ENCODE peak calls at places on chromosomes 16 and 17, in nine cellular contexts. E, H, F, Q, I, X, L, M and N are unnamed samples.

GRCh38 chr17:58324409-58325288 is 3.9 kb downstream of the TSPOAP1 start:
- DNase-seq in E (no peak), H (no peak), F (no peak), Q (no peak), I (no peak), X (no peak), L (no peak), M (peak), N (peak)

GRCh38 chr17:27473748-27474609 is 17.7 kb downstream of the KSR1 start:
- DNase-seq in E (no peak), H (peak), F (peak), Q (peak), I (peak), X (no peak), L (peak), M (no peak), N (peak)

GRCh38 chr17:28372203-28372944 is 880 bp downstream of the SARM1 start:
- DNase-seq in E (no peak), H (peak), F (no peak), Q (no peak), I (peak), X (no peak), L (no peak), M (peak), N (peak)

GRCh38 chr17:6090253-6090652 is 20.1 kb downstream of the WSCD1 start:
- DNase-seq in E (no peak), H (no peak), F (no peak), Q (peak), I (no peak), X (no peak), L (no peak), M (no peak), N (peak)

GRCh38 chr16:78501744-78502143 is 402.3 kb downstream of the WWOX start:
- DNase-seq in E (no peak), H (no peak), F (no peak), Q (no peak), I (no peak), X (no peak), L (no peak), M (no peak), N (no peak)

GRCh38 chr16:81500833-81501521 is 56.4 kb downstream of the CMIP start:
- DNase-seq in E (no peak), H (no peak), F (no peak), Q (no peak), I (no peak), X (peak), L (no peak), M (no peak), N (no peak)

GRCh38 chr17:14508156-14508555 is 207.3 kb downstream of the HS3ST3B1 start:
- DNase-seq in E (no peak), H (no peak), F (no peak), Q (no peak), I (no peak), X (no peak), L (no peak), M (no peak), N (no peak)

GRCh38 chr17:69414408-69415274 is at the start of gene MAP2K6:
- DNase-seq in E (peak), H (peak), F (peak), Q (peak), I (peak), X (peak), L (peak), M (peak), N (peak)

GRCh38 chr16:70267516-70267915 is 15.8 kb upstream of the EXOSC6 start:
- DNase-seq in E (no peak), H (peak), F (no peak), Q (peak), I (no peak), X (peak), L (no peak), M (no peak), N (peak)

GRCh38 chr17:59365383-59365981 is 34.0 kb downstream of the YPEL2 start:
- DNase-seq in E (no peak), H (no peak), F (no peak), Q (peak), I (no peak), X (no peak), L (peak), M (peak), N (no peak)

GRCh38 chr16:54027126-54027922 is 259.3 kb downstream of the IRX3 start:
- DNase-seq in E (no peak), H (no peak), F (no peak), Q (no peak), I (no peak), X (peak), L (no peak), M (no peak), N (no peak)

GRCh38 chr16:84607694-84608093 is 10.2 kb downstream of the COTL1 start:
- DNase-seq in E (no peak), H (no peak), F (no peak), Q (no peak), I (no peak), X (no peak), L (no peak), M (no peak), N (no peak)

GRCh38 chr17:60387666-60388065 is 4.3 kb downstream of the USP32 start:
- DNase-seq in E (no peak), H (no peak), F (no peak), Q (no peak), I (no peak), X (no peak), L (no peak), M (no peak), N (no peak)

GRCh38 chr16:69417537-69418199 is 6.8 kb upstream of the CYB5B start:
- DNase-seq in E (peak), H (no peak), F (no peak), Q (no peak), I (no peak), X (peak), L (no peak), M (no peak), N (no peak)

GRCh38 chr17:58679263-58680037 is 12.4 kb downstream of the TEX14 start:
- DNase-seq in E (no peak), H (no peak), F (no peak), Q (no peak), I (no peak), X (peak), L (no peak), M (no peak), N (no peak)

GRCh38 chr16:86726340-86726739 is 148.0 kb downstream of the FOXL1 start:
- DNase-seq in E (no peak), H (no peak), F (no peak), Q (no peak), I (no peak), X (no peak), L (no peak), M (no peak), N (no peak)

GRCh38 chr17:78381601-78382168 is 3.2 kb downstream of the PGS1 start:
- DNase-seq in E (no peak), H (no peak), F (no peak), Q (no peak), I (no peak), X (no peak), L (peak), M (no peak), N (no peak)

GRCh38 chr16:71708696-71709095 is 15.8 kb downstream of the PHLPP2 start:
- DNase-seq in E (no peak), H (no peak), F (no peak), Q (no peak), I (no peak), X (no peak), L (no peak), M (no peak), N (no peak)

GRCh38 chr16:56747486-56748045 is 17.6 kb downstream of the NUP93 start:
- DNase-seq in E (no peak), H (no peak), F (no peak), Q (no peak), I (no peak), X (no peak), L (no peak), M (no peak), N (no peak)

GRCh38 chr17:67411396-67411795 is 34.3 kb downstream of the PITPNC1 start:
- DNase-seq in E (no peak), H (no peak), F (no peak), Q (no peak), I (no peak), X (no peak), L (no peak), M (no peak), N (no peak)

GRCh38 chr16:27528294-27528693 is 21.4 kb downstream of the GTF3C1 start:
- DNase-seq in E (no peak), H (no peak), F (no peak), Q (no peak), I (no peak), X (no peak), L (no peak), M (no peak), N (no peak)

GRCh38 chr17:164536-165235 is 16.8 kb downstream of the DOC2B start:
- DNase-seq in E (peak), H (peak), F (no peak), Q (no peak), I (no peak), X (peak), L (peak), M (no peak), N (peak)

GRCh38 chr17:63918305-63918704 is 334 bp downstream of the GH1 start:
- DNase-seq in E (no peak), H (no peak), F (no peak), Q (no peak), I (no peak), X (no peak), L (no peak), M (no peak), N (no peak)

GRCh38 chr16:2365895-2366294 is 25.4 kb upstream of the ABCA3 start:
- DNase-seq in E (no peak), H (no peak), F (no peak), Q (no peak), I (no peak), X (peak), L (no peak), M (no peak), N (no peak)

GRCh38 chr16:73949574-73950348 is 346.9 kb upstream of the PSMD7 start:
- DNase-seq in E (no peak), H (no peak), F (no peak), Q (no peak), I (no peak), X (peak), L (no peak), M (no peak), N (no peak)

GRCh38 chr17:34503804-34504203 is 75.6 kb upstream of the TMEM132E start:
- DNase-seq in E (no peak), H (peak), F (no peak), Q (no peak), I (no peak), X (no peak), L (no peak), M (no peak), N (peak)

GRCh38 chr17:72502940-72503341 is 382.1 kb downstream of the SOX9 start:
- DNase-seq in E (no peak), H (no peak), F (no peak), Q (no peak), I (no peak), X (peak), L (no peak), M (no peak), N (no peak)

GRCh38 chr17:42484304-42484703 is 25.6 kb downstream of the ATP6V0A1 start:
- DNase-seq in E (no peak), H (peak), F (peak), Q (no peak), I (peak), X (no peak), L (peak), M (no peak), N (no peak)

GRCh38 chr16:66899945-66900688 is 18.6 kb downstream of the CDH16 start:
- DNase-seq in E (peak), H (no peak), F (no peak), Q (peak), I (no peak), X (peak), L (no peak), M (no peak), N (peak)

GRCh38 chr16:22970191-22970845 is 156.4 kb downstream of the HS3ST2 start:
- DNase-seq in E (peak), H (no peak), F (no peak), Q (no peak), I (no peak), X (no peak), L (no peak), M (no peak), N (no peak)

GRCh38 chr17:9256361-9256943 is 235.1 kb downstream of the NTN1 start:
- DNase-seq in E (no peak), H (no peak), F (no peak), Q (no peak), I (no peak), X (no peak), L (no peak), M (no peak), N (no peak)

GRCh38 chr16:49684731-49685130 is 171.2 kb downstream of the ZNF423 start:
- DNase-seq in E (no peak), H (no peak), F (no peak), Q (no peak), I (no peak), X (no peak), L (no peak), M (no peak), N (no peak)

GRCh38 chr16:78235168-78235800 is 135.8 kb downstream of the WWOX start:
- DNase-seq in E (peak), H (peak), F (peak), Q (peak), I (peak), X (peak), L (peak), M (peak), N (peak)

GRCh38 chr17:76529224-76529642 is 8.3 kb downstream of the CYGB start:
- DNase-seq in E (peak), H (no peak), F (no peak), Q (peak), I (no peak), X (peak), L (no peak), M (no peak), N (peak)

GRCh38 chr17:19718041-19718612 is 1.7 kb upstream of the SLC47A2 start:
- DNase-seq in E (no peak), H (no peak), F (no peak), Q (no peak), I (no peak), X (no peak), L (no peak), M (no peak), N (peak)